ENCODE peak calls at places on chromosomes 12 and 14, in five cellular contexts. I is tibial artery, E is kidney, F is endothelial cell of umbilical vein, U is hepatocyte. A is an unnamed sample.
A peak's percentile ranks its signal among the peaks of the same experiment; 100 is the strongest.

GRCh38 chr14:104596927-104597351 is 7.6 kb downstream of the TMEM179 start:
- DNase-seq in I (no peak), E (peak; percentile 58), F (no peak), U (no peak), A (no peak)

GRCh38 chr14:69328765-69329164 is 68.8 kb downstream of the GALNT16 start:
- DNase-seq in I (peak; percentile 23), E (no peak), F (no peak), U (no peak), A (no peak)

GRCh38 chr14:102078840-102079699 is 7.8 kb downstream of the HSP90AA1 start:
- DNase-seq in I (no peak), E (no peak), F (no peak), U (no peak), A (no peak)

GRCh38 chr12:40058721-40059190 is 47.1 kb downstream of the SLC2A13 start:
- DNase-seq in I (no peak), E (no peak), F (no peak), U (peak; percentile 11), A (no peak)

GRCh38 chr14:88614218-88614907 is 51.5 kb downstream of the ZC3H14 start:
- DNase-seq in I (no peak), E (no peak), F (peak; percentile 61), U (no peak), A (no peak)

GRCh38 chr12:94714378-94714777 is 64.0 kb upstream of the TMCC3 start:
- DNase-seq in I (no peak), E (no peak), F (peak; percentile 95), U (no peak), A (no peak)

GRCh38 chr12:123150804-123151678 is at the start of gene PITPNM2:
- DNase-seq in I (peak; percentile 79), E (peak; percentile 90), F (peak; percentile 41), U (peak; percentile 92), A (peak; percentile 79)

GRCh38 chr14:101229666-101230065 is 326.1 kb upstream of the RTL1 start:
- DNase-seq in I (no peak), E (peak; percentile 69), F (no peak), U (no peak), A (no peak)

GRCh38 chr14:90549794-90550591 is 153.2 kb downstream of the CALM1 start:
- DNase-seq in I (peak; percentile 35), E (no peak), F (no peak), U (no peak), A (no peak)

GRCh38 chr14:76473381-76474263 is 97.7 kb downstream of the ESRRB start:
- DNase-seq in I (no peak), E (no peak), F (no peak), U (no peak), A (no peak)

GRCh38 chr12:61891632-61892031 is 368.6 kb upstream of the USP15 start:
- DNase-seq in I (no peak), E (no peak), F (no peak), U (peak; percentile 11), A (no peak)

GRCh38 chr12:62744551-62744950 is 190.4 kb downstream of the PPM1H start:
- DNase-seq in I (no peak), E (no peak), F (no peak), U (no peak), A (no peak)

GRCh38 chr12:109461846-109462766 is 15.0 kb downstream of the KCTD10 start:
- DNase-seq in I (peak; percentile 93), E (peak; percentile 97), F (peak; percentile 68), U (peak; percentile 83), A (peak; percentile 76)

DNA sequence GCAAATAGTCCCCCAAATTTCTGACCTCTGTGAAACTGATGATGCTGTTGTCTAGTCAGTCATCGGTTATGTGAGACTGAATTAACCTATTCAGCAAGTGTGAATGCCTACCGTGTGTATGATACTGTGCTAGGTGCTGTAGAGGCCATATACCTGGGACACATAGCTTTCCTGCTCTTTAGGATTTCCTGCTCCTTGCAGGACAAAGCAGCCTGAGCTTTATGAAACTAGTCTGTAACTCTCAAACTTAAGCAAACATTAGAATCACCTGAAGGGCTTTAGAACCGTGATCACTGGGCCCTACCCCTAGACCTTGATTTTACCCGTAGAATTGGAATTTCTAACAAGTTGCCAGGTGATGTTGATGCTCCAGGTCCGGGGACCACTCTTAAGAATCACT is 6.9 kb downstream of the MARK3 start:
- DNase-seq in I (peak; percentile 3), E (no peak), F (no peak), U (no peak), A (no peak)
- H3K4me1 ChIP-seq in I (peaks cover 52% of the 10 kb centered on the region), E (peaks cover 31% of the 10 kb centered on the region), F (peaks cover 35% of the 10 kb centered on the region), U (peaks cover 32% of the 10 kb centered on the region), A (peaks cover 12% of the 10 kb centered on the region)

GRCh38 chr14:55265197-55265596 is 6.0 kb upstream of the FBXO34 start:
- DNase-seq in I (no peak), E (no peak), F (no peak), U (no peak), A (no peak)

GRCh38 chr14:55272415-55272786 is 1.2 kb downstream of the FBXO34 start:
- DNase-seq in I (no peak), E (no peak), F (no peak), U (no peak), A (no peak)

GRCh38 chr14:55271572-55272414 is 572 bp downstream of the FBXO34 start:
- DNase-seq in I (peak; percentile 79), E (peak; percentile 88), F (peak; percentile 79), U (peak; percentile 91), A (peak; percentile 84)

GRCh38 chr14:55270832-55271571 is at the start of gene FBXO34:
- DNase-seq in I (peak; percentile 99), E (peak; percentile 99), F (peak; percentile 98), U (peak; percentile 100), A (peak; percentile 97)

GRCh38 chr14:55267816-55268215 is 3.4 kb upstream of the FBXO34 start:
- DNase-seq in I (no peak), E (no peak), F (no peak), U (peak; percentile 26), A (no peak)
- H3K4me3 ChIP-seq in I (no peak overlapping the region), E (no peak overlapping the region), F (no peak overlapping the region), U (no peak overlapping the region), A (no peak overlapping the region)

DNA sequence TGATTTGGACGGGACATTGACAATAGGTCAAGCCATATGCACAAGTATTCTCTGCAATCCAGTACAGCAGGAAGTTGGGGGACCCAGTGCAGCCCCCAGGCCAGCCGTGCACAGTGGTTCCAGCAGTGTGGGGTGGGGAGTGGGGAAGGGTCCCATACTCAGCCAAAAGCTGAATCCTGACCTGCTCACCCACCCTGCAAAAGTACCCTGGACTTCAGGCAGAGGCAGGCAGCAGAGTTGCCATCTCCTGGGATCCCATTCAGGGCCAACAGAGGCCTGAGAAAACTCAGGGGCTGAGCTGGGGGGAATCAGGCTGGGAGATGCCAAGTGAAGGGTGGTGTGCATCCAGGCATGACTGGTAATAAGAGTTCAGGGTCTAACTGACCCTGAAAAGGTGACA is 83.9 kb downstream of the ALG10 start:
- DNase-seq in I (no peak), E (peak; percentile 47), F (no peak), U (no peak), A (no peak)
- H3K9me3 ChIP-seq in I (no peaks in the 10 kb centered on the region), E (no peaks in the 10 kb centered on the region), F (no peaks in the 10 kb centered on the region), U (no peaks in the 10 kb centered on the region), A (peaks cover 3% of the 10 kb centered on the region)

GRCh38 chr12:53590661-53591060 is 35.5 kb downstream of the ATF7 start:
- DNase-seq in I (no peak), E (no peak), F (no peak), U (no peak), A (no peak)
- H3K4me1 ChIP-seq in I (peaks cover 8% of the 10 kb centered on the region), E (peaks cover 8% of the 10 kb centered on the region), F (peaks cover 38% of the 10 kb centered on the region), U (peaks cover 24% of the 10 kb centered on the region), A (peaks cover 10% of the 10 kb centered on the region)

GRCh38 chr12:121789233-121789781 is 4.2 kb downstream of the RHOF start:
- DNase-seq in I (no peak), E (peak; percentile 81), F (no peak), U (no peak), A (no peak)
- H3K4me3 ChIP-seq in I (no peak overlapping the region), E (no peak overlapping the region), F (no peak overlapping the region), U (no peak overlapping the region), A (no peak overlapping the region)

DNA sequence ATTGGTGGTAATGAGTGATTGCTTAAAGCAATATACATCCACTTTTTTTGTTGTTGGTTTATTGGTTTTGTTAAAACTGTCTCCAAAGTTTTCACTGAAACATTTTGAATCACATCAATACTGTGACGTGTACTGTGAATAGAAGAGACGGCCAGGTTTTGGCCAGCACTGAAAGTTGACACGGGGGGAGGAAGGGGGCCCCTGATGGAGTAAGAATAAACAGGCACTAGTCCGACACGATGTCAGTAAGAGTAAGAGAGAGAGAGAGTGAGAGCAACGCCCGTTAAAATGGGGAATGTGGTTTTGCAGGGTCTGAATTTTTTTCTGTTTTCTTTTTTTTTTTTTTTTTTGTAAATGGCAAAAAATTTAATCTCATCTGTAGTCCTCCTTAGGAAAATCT is 14.7 kb downstream of the PEBP1 start:
- DNase-seq in I (no peak), E (no peak), F (no peak), U (no peak), A (no peak)
- H3K9me3 ChIP-seq in I (no peaks in the 10 kb centered on the region), E (no peaks in the 10 kb centered on the region), F (no peaks in the 10 kb centered on the region), U (no peaks in the 10 kb centered on the region), A (no peaks in the 10 kb centered on the region)

DNA sequence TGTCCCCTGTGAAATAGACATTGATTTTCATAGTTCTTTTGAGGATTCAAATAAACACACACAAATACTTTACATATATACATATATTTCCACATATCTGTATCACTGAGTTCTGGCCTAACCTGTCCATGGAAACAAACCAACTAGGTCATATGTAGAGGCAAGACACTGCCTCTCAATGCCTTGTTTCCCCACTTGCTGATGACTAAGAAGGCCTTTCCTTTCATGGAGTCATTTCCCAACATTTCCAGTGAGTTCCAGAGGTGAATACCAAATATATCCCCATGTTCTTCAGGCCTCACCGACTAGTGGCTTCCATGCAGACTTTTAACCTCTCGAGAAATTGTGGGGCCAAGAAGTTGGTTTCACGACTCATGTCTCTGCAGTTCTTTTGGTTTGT is 120.8 kb downstream of the DNAI7 start:
- DNase-seq in I (no peak), E (no peak), F (no peak), U (no peak), A (no peak)
- H3K4me1 ChIP-seq in I (no peaks in the 10 kb centered on the region), E (no peaks in the 10 kb centered on the region), F (peaks cover 6% of the 10 kb centered on the region), U (no peaks in the 10 kb centered on the region), A (no peaks in the 10 kb centered on the region)

DNA sequence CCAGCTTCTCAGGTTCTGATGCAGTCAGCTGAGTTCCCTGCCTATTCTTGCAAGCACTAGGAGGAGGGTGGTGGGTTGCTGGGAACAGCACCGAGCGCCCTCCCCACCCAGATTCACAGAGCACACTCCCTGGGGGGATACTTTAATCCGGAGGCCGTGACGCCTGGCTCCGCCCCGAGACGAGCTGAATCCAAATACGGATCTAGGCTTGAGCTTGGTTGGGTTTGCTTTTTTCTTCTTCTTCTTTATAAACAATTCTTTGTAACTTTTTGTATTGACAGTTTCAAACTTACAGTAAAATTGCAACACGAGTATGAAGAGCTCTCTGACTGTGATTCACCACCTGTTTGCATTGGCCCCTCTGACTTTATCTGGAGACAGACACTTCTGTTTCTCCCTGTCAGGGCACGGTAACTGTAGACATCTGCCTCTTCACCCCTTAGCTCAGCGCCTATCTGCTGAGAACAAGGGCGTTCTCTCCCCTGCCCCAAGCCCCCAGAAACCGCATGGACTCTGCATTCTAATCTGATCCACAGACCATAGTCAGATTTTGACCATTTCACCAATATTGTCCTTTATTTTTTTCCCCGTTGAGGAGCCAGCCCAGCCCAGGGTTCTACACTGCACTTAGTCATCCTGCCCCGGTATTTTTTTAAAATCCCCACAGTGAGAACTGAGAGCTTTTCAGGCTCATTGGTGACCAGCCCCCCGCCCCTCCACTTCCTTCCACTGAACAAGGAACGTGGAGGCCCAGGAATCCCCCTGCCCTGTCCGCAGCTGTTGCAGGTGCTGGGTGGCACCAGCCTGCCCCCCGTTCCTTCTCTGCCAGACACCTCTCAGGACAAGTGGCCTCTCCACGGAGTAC is 11.5 kb downstream of the RHOF start:
- DNase-seq in I (no peak), E (peak; percentile 80), F (no peak), U (no peak), A (no peak)
- H3K4me3 ChIP-seq in I (no peak overlapping the region), E (no peak overlapping the region), F (no peak overlapping the region), U (no peak overlapping the region), A (no peak overlapping the region)